ENCODE peak calls at places on chromosomes 13 and 19, in five cellular contexts. One of them, this sample, is unnamed.

GRCh38 chr19:13840751-13841338 is 36.1 kb upstream of the NANOS3 start:
- ATAC-seq in A549: no peak
- ATAC-seq in gastrocnemius medialis: no peak
- ATAC-seq in K562: no peak
- ATAC-seq in HCT116: no peak
- ATAC-seq in this sample: no peak

GRCh38 chr19:5480427-5480836 is 25.2 kb downstream of the ZNRF4 start:
- ATAC-seq in A549: peak; percentile 63
- ATAC-seq in gastrocnemius medialis: no peak
- ATAC-seq in K562: peak; percentile 67
- ATAC-seq in HCT116: peak; percentile 78
- ATAC-seq in this sample: no peak

GRCh38 chr19:34231439-34231838 is 22.9 kb upstream of the GARRE1 start:
- ATAC-seq in A549: no peak
- ATAC-seq in gastrocnemius medialis: no peak
- ATAC-seq in K562: no peak
- ATAC-seq in HCT116: no peak
- ATAC-seq in this sample: no peak

GRCh38 chr13:39815345-39816111 is 160.1 kb downstream of the COG6 start:
- ATAC-seq in A549: no peak
- ATAC-seq in gastrocnemius medialis: no peak
- ATAC-seq in K562: no peak
- ATAC-seq in HCT116: no peak
- ATAC-seq in this sample: peak; percentile 8

GRCh38 chr13:109494955-109495354 is 291.4 kb downstream of the IRS2 start:
- ATAC-seq in A549: no peak
- ATAC-seq in gastrocnemius medialis: no peak
- ATAC-seq in K562: no peak
- ATAC-seq in HCT116: no peak
- ATAC-seq in this sample: no peak

GRCh38 chr13:48859168-48860105 is 116.3 kb upstream of the FNDC3A start:
- ATAC-seq in A549: no peak
- ATAC-seq in gastrocnemius medialis: no peak
- ATAC-seq in K562: no peak
- ATAC-seq in HCT116: no peak
- ATAC-seq in this sample: no peak

GRCh38 chr13:97700306-97700848 is 253.1 kb upstream of the IPO5 start:
- ATAC-seq in A549: no peak
- ATAC-seq in gastrocnemius medialis: no peak
- ATAC-seq in K562: no peak
- ATAC-seq in HCT116: no peak
- ATAC-seq in this sample: no peak

GRCh38 chr19:54333586-54334298 is 5.2 kb downstream of the LILRA4 start:
- ATAC-seq in A549: no peak
- ATAC-seq in gastrocnemius medialis: no peak
- ATAC-seq in K562: no peak
- ATAC-seq in HCT116: no peak
- ATAC-seq in this sample: no peak

GRCh38 chr13:52884429-52884828 is 36.0 kb upstream of the PCDH8 start:
- ATAC-seq in A549: no peak
- ATAC-seq in gastrocnemius medialis: no peak
- ATAC-seq in K562: no peak
- ATAC-seq in HCT116: no peak
- ATAC-seq in this sample: no peak

GRCh38 chr19:35744335-35744687 is 907 bp downstream of the U2AF1L4 start:
- ATAC-seq in A549: no peak
- ATAC-seq in gastrocnemius medialis: no peak
- ATAC-seq in K562: no peak
- ATAC-seq in HCT116: no peak
- ATAC-seq in this sample: no peak

GRCh38 chr19:35746087-35746462 is 624 bp downstream of the PSENEN start:
- ATAC-seq in A549: no peak
- ATAC-seq in gastrocnemius medialis: no peak
- ATAC-seq in K562: no peak
- ATAC-seq in HCT116: no peak
- ATAC-seq in this sample: no peak

GRCh38 chr19:35744688-35745327 is 410 bp downstream of the U2AF1L4 start:
- ATAC-seq in A549: peak; percentile 72
- ATAC-seq in gastrocnemius medialis: peak; percentile 68
- ATAC-seq in K562: peak; percentile 73
- ATAC-seq in HCT116: peak; percentile 65
- ATAC-seq in this sample: peak; percentile 74

GRCh38 chr19:35746556-35746955 is 1.1 kb downstream of the PSENEN start:
- ATAC-seq in A549: no peak
- ATAC-seq in gastrocnemius medialis: no peak
- ATAC-seq in K562: no peak
- ATAC-seq in HCT116: no peak
- ATAC-seq in this sample: no peak

GRCh38 chr19:35745328-35746086 is at the start of the genes PSENEN and U2AF1L4:
- ATAC-seq in A549: peak; percentile 70
- ATAC-seq in gastrocnemius medialis: peak; percentile 76
- ATAC-seq in K562: peak; percentile 70
- ATAC-seq in HCT116: peak; percentile 71
- ATAC-seq in this sample: peak; percentile 82
- TF ChIP-seq POLR2A in A549: peak; percentile 67
- TF ChIP-seq POLR2A in gastrocnemius medialis: peak; percentile 49
- TF ChIP-seq POLR2A in K562: peak; percentile 35
- TF ChIP-seq POLR2A in HCT116: no peak
- TF ChIP-seq POLR2A in this sample: no peak

DNA sequence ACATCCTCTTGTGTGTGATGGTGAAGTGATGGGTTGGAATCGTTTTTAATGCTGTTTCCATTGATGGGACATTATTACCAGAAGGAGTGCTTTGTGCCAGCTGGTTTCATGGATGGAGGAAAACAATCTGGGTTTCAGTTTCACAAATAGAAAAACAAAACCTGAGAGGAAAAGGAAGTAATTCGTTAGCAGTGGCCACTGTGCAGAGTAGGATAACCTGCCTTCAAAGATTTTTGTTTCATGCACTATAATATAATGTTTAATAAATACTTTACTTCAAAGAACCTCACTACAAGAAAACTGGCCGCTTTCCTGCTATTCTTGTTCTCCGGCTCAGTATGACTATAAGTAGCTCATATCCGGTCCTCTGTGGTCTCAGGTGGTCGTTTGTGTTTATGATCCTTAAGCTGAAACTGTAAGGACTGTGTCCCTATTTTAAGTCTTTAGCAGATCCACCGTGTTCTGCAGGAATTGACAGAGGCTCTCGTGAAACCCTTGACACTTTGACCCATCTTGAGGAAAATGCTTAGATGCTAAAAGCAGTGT is 104.7 kb downstream of the GGACT start:
- ATAC-seq in A549: no peak
- ATAC-seq in gastrocnemius medialis: no peak
- ATAC-seq in K562: no peak
- ATAC-seq in HCT116: no peak
- ATAC-seq in this sample: no peak
- H3K4me3 ChIP-seq in A549: no peak overlapping the region
- H3K4me3 ChIP-seq in gastrocnemius medialis: no peak overlapping the region
- H3K4me3 ChIP-seq in K562: no peak overlapping the region
- H3K4me3 ChIP-seq in HCT116: no peak overlapping the region
- H3K4me3 ChIP-seq in this sample: no peak overlapping the region

GRCh38 chr19:21092107-21092506 is 10.1 kb downstream of the ZNF714 start:
- ATAC-seq in A549: no peak
- ATAC-seq in gastrocnemius medialis: no peak
- ATAC-seq in K562: no peak
- ATAC-seq in HCT116: no peak
- ATAC-seq in this sample: no peak
- H3K27ac ChIP-seq in A549: no peak overlapping the region
- H3K27ac ChIP-seq in gastrocnemius medialis: no peak overlapping the region
- H3K27ac ChIP-seq in K562: no peak overlapping the region
- H3K27ac ChIP-seq in HCT116: no peak overlapping the region
- H3K27ac ChIP-seq in this sample: no peak overlapping the region

DNA sequence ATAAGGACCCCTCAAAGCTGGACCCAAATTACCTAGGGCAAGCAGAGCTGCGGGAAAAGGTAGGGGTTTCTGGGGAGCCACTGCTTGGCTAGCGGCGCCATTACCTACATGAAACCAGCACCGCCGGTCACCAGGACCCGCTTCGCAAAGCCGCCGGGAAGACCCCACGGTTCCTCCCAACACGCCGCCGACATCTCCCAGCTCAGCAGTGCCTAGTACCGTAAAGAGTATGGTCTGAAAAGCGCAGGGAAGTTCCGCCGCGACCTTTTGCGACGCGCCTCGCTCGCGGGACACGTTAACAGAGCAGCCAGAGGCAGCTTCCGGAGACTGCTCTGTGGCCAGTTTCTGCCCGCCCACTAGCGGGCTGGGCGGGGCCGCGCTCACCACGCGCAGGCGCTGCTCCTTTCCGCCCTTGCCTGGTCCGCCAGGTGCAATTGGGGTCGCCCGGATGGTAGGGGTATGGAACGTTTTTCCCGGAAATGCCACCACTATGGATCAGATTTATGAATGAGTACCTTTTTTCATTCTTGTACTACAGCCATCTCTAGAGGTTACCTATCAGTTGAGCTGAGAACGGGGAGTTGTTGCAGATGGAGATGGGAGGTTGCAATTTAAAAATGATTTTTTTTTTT is at the start of gene TGDS:
- ATAC-seq in A549: peak; percentile 100
- ATAC-seq in gastrocnemius medialis: peak; percentile 100
- ATAC-seq in K562: peak; percentile 97
- ATAC-seq in HCT116: peak; percentile 97
- ATAC-seq in this sample: peak; percentile 99
- TF ChIP-seq POLR2A in A549: peak; percentile 93
- TF ChIP-seq POLR2A in gastrocnemius medialis: peak; percentile 75
- TF ChIP-seq POLR2A in K562: peak; percentile 95
- TF ChIP-seq POLR2A in HCT116: peak; percentile 94
- TF ChIP-seq POLR2A in this sample: peak; percentile 45

GRCh38 chr19:3272952-3273351 is 48.5 kb downstream of the CELF5 start:
- ATAC-seq in A549: no peak
- ATAC-seq in gastrocnemius medialis: no peak
- ATAC-seq in K562: no peak
- ATAC-seq in HCT116: no peak
- ATAC-seq in this sample: no peak
- H3K4me3 ChIP-seq in A549: no peak overlapping the region
- H3K4me3 ChIP-seq in gastrocnemius medialis: no peak overlapping the region
- H3K4me3 ChIP-seq in K562: no peak overlapping the region
- H3K4me3 ChIP-seq in HCT116: no peak overlapping the region
- H3K4me3 ChIP-seq in this sample: no peak overlapping the region

DNA sequence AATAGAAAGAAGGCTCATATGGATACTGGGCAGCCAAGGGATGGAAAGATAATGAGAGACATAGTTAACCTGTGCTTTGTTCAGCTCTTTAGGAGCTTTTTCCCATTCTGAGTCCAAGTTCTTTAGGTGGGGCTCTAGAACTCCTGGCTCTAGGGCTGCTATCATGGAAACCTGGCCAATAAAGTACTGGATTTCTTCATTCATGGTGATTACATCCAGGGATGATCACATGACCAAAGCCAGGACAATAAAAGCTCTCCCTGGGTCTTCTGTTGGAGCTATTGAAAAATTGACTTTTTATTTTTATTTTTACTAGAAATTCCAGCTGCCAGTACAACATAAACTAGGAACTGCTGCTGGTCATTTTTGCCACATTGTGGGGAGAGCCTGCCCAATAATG is 224.8 kb upstream of the STARD13 start:
- ATAC-seq in A549: no peak
- ATAC-seq in gastrocnemius medialis: peak; percentile 48
- ATAC-seq in K562: no peak
- ATAC-seq in HCT116: no peak
- ATAC-seq in this sample: peak; percentile 40
- H3K27ac ChIP-seq in A549: no peak overlapping the region
- H3K27ac ChIP-seq in gastrocnemius medialis: peak overlapping the region; percentile 69
- H3K27ac ChIP-seq in K562: no peak overlapping the region
- H3K27ac ChIP-seq in HCT116: no peak overlapping the region
- H3K27ac ChIP-seq in this sample: peak overlapping the region; percentile 79

GRCh38 chr19:18203408-18203862 is 407 bp downstream of the RAB3A start:
- ATAC-seq in A549: peak; percentile 33
- ATAC-seq in gastrocnemius medialis: peak; percentile 2
- ATAC-seq in K562: peak; percentile 4
- ATAC-seq in HCT116: peak; percentile 10
- ATAC-seq in this sample: no peak

GRCh38 chr19:18203863-18204393 is at the start of gene RAB3A:
- ATAC-seq in A549: peak; percentile 96
- ATAC-seq in gastrocnemius medialis: peak; percentile 93
- ATAC-seq in K562: peak; percentile 96
- ATAC-seq in HCT116: peak; percentile 90
- ATAC-seq in this sample: peak; percentile 96

GRCh38 chr19:18206018-18206417 is 2.2 kb upstream of the RAB3A start:
- ATAC-seq in A549: no peak
- ATAC-seq in gastrocnemius medialis: no peak
- ATAC-seq in K562: no peak
- ATAC-seq in HCT116: no peak
- ATAC-seq in this sample: no peak

GRCh38 chr19:18205180-18205915 is 1.5 kb upstream of the RAB3A start:
- ATAC-seq in A549: peak; percentile 24
- ATAC-seq in gastrocnemius medialis: peak; percentile 63
- ATAC-seq in K562: peak; percentile 56
- ATAC-seq in HCT116: no peak
- ATAC-seq in this sample: peak; percentile 25

GRCh38 chr19:18204394-18205179 is 745 bp upstream of the RAB3A start:
- ATAC-seq in A549: peak; percentile 35
- ATAC-seq in gastrocnemius medialis: peak; percentile 40
- ATAC-seq in K562: peak; percentile 43
- ATAC-seq in HCT116: peak; percentile 30
- ATAC-seq in this sample: peak; percentile 38
- TF ChIP-seq POLR2A in A549: no peak
- TF ChIP-seq POLR2A in gastrocnemius medialis: peak; percentile 85
- TF ChIP-seq POLR2A in K562: peak; percentile 53
- TF ChIP-seq POLR2A in HCT116: no peak
- TF ChIP-seq POLR2A in this sample: no peak

GRCh38 chr19:47240996-47241918 is 10.3 kb upstream of the BBC3 start:
- ATAC-seq in A549: peak; percentile 8
- ATAC-seq in gastrocnemius medialis: no peak
- ATAC-seq in K562: peak; percentile 60
- ATAC-seq in HCT116: peak; percentile 73
- ATAC-seq in this sample: peak; percentile 25
- H3K4me3 ChIP-seq in A549: peak overlapping the region; percentile 16
- H3K4me3 ChIP-seq in gastrocnemius medialis: no peak overlapping the region
- H3K4me3 ChIP-seq in K562: no peak overlapping the region
- H3K4me3 ChIP-seq in HCT116: peak overlapping the region; percentile 39
- H3K4me3 ChIP-seq in this sample: no peak overlapping the region

GRCh38 chr13:27997904-27998522 is 9.5 kb upstream of the URAD start:
- ATAC-seq in A549: peak; percentile 93
- ATAC-seq in gastrocnemius medialis: no peak
- ATAC-seq in K562: peak; percentile 97
- ATAC-seq in HCT116: peak; percentile 98
- ATAC-seq in this sample: peak; percentile 36
- H3K27ac ChIP-seq in A549: no peak overlapping the region
- H3K27ac ChIP-seq in gastrocnemius medialis: no peak overlapping the region
- H3K27ac ChIP-seq in K562: no peak overlapping the region
- H3K27ac ChIP-seq in HCT116: peak overlapping the region; percentile 5
- H3K27ac ChIP-seq in this sample: no peak overlapping the region

This sample was measured in gastroesophageal sphincter.